ENCODE peak calls at places on chromosomes 16 and 17, in ten cellular contexts. Z, E, O, B, W, J, R, K, X and N are unnamed samples.

GRCh38 chr16:54545890-54546476 is 259.4 kb upstream of the IRX3 start:
- DNase-seq in O (no peak), E (no peak), Z (no peak), J (no peak), W (no peak), K (no peak), R (no peak), B (no peak), X (no peak), N (no peak)

GRCh38 chr17:31919802-31920525 is 16.8 kb upstream of the SUZ12 start:
- DNase-seq in B (no peak), K (no peak), J (no peak), X (no peak), R (no peak), W (peak), Z (peak), E (no peak), O (no peak), N (no peak)

GRCh38 chr16:77838597-77839255 is 50.4 kb downstream of the VAT1L start:
- DNase-seq in W (no peak), O (no peak), R (no peak), J (no peak), E (no peak), Z (no peak), X (no peak), B (no peak), K (no peak), N (no peak)

GRCh38 chr16:89049484-89050118 is 44.1 kb upstream of the ACSF3 start:
- DNase-seq in K (no peak), W (no peak), O (no peak), Z (no peak), B (no peak), J (no peak), E (no peak), X (peak), R (peak), N (no peak)

GRCh38 chr16:68272501-68273209 is 8.3 kb downstream of the SLC7A6 start:
- DNase-seq in W (no peak), X (no peak), B (no peak), R (no peak), E (peak), O (no peak), J (no peak), K (no peak), Z (no peak), N (no peak)

GRCh38 chr16:54374136-54374535 is 87.5 kb upstream of the IRX3 start:
- DNase-seq in B (no peak), W (peak), J (no peak), E (no peak), Z (no peak), K (peak), R (no peak), X (no peak), O (no peak), N (no peak)

GRCh38 chr16:84014570-84015327 is 27.8 kb downstream of the SLC38A8 start:
- DNase-seq in W (no peak), B (no peak), E (no peak), Z (no peak), J (no peak), R (no peak), O (no peak), X (no peak), K (no peak), N (no peak)

GRCh38 chr17:8384801-8385335 is 1.9 kb upstream of the RPL26 start:
- DNase-seq in W (peak), K (no peak), J (no peak), X (no peak), B (no peak), Z (peak), R (no peak), E (no peak), O (no peak), N (peak)

GRCh38 chr16:23469814-23470213 is 16.8 kb upstream of the COG7 start:
- DNase-seq in R (no peak), O (no peak), K (no peak), X (no peak), E (no peak), Z (peak), W (peak), J (no peak), B (no peak), N (no peak)

GRCh38 chr16:54504372-54504771 is 217.8 kb upstream of the IRX3 start:
- DNase-seq in O (no peak), B (peak), E (no peak), X (no peak), Z (no peak), J (no peak), K (no peak), W (no peak), R (no peak), N (no peak)

GRCh38 chr17:31443386-31443785 is 51.9 kb downstream of the RAB11FIP4 start:
- DNase-seq in B (no peak), K (no peak), X (no peak), Z (no peak), W (no peak), R (no peak), E (no peak), O (no peak), J (no peak), N (no peak)

GRCh38 chr17:67557921-67558320 is 159.8 kb upstream of the NOL11 start:
- DNase-seq in B (no peak), O (no peak), R (no peak), K (no peak), Z (peak), X (no peak), W (no peak), J (no peak), E (no peak), N (no peak)

GRCh38 chr16:28823291-28823718 is 506 bp downstream of the ATXN2L start:
- DNase-seq in J (no peak), R (no peak), E (no peak), Z (no peak), W (no peak), K (no peak), X (no peak), B (no peak), O (no peak), N (no peak)

GRCh38 chr16:55701442-55702319 is 45.9 kb downstream of the SLC6A2 start:
- DNase-seq in J (peak), R (peak), O (no peak), W (peak), K (peak), X (peak), Z (peak), B (peak), E (no peak), N (peak)

GRCh38 chr17:49224997-49225337 is 5.6 kb downstream of the PHOSPHO1 start:
- DNase-seq in X (no peak), R (no peak), K (no peak), B (no peak), J (no peak), Z (no peak), W (no peak), E (no peak), O (no peak), N (no peak)

GRCh38 chr17:82226170-82226808 is 2.6 kb upstream of the SLC16A3 start:
- DNase-seq in B (no peak), K (no peak), J (no peak), R (no peak), E (no peak), X (no peak), W (no peak), Z (no peak), O (no peak), N (no peak)

GRCh38 chr16:566475-567361 is at the start of gene NHLRC4:
- DNase-seq in E (no peak), O (no peak), R (peak), X (peak), Z (peak), K (no peak), B (peak), W (no peak), J (peak), N (peak)

GRCh38 chr17:75814021-75814395 is 29.4 kb downstream of the UNK start:
- DNase-seq in X (peak), B (no peak), W (no peak), K (no peak), E (no peak), O (no peak), J (no peak), Z (no peak), R (peak), N (no peak)

GRCh38 chr17:65817951-65818350 is 256.5 kb upstream of the AXIN2 start:
- DNase-seq in W (no peak), E (no peak), R (no peak), Z (no peak), O (no peak), B (no peak), K (no peak), J (no peak), X (no peak), N (no peak)

GRCh38 chr17:17750881-17751280 is 69.6 kb downstream of the RAI1 start:
- DNase-seq in R (no peak), W (no peak), Z (no peak), X (no peak), O (no peak), J (peak), B (no peak), E (peak), K (no peak), N (no peak)

GRCh38 chr17:57940653-57941329 is 14.4 kb downstream of the CUEDC1 start:
- DNase-seq in E (no peak), W (peak), X (peak), R (no peak), O (no peak), B (no peak), K (no peak), J (no peak), Z (no peak), N (no peak)

GRCh38 chr17:18855831-18856624 is 1.9 kb upstream of the PRPSAP2 start:
- DNase-seq in E (peak), B (peak), X (peak), K (peak), J (peak), O (peak), R (peak), Z (peak), W (peak), N (peak)

GRCh38 chr17:15882777-15883176 is 62.2 kb upstream of the ADORA2B start:
- DNase-seq in E (no peak), K (no peak), B (no peak), X (no peak), O (no peak), R (no peak), W (no peak), J (no peak), Z (no peak), N (no peak)

GRCh38 chr17:71472809-71473789 is 647.7 kb upstream of the SOX9 start:
- DNase-seq in W (peak), K (peak), O (no peak), J (peak), Z (peak), R (no peak), E (no peak), B (no peak), X (no peak), N (no peak)

GRCh38 chr16:57477531-57478202 is 8.6 kb downstream of the DOK4 start:
- DNase-seq in E (no peak), R (no peak), K (no peak), Z (no peak), J (no peak), O (no peak), W (no peak), B (no peak), X (no peak), N (no peak)

GRCh38 chr17:46764709-46765401 is 53.6 kb downstream of the WNT3 start:
- DNase-seq in K (peak), R (no peak), B (peak), E (no peak), J (no peak), O (no peak), Z (peak), W (peak), X (no peak), N (peak)

GRCh38 chr16:89562939-89563338 is 2.5 kb downstream of the RPL13 start:
- DNase-seq in W (no peak), Z (peak), J (no peak), K (no peak), O (no peak), E (no peak), X (no peak), R (no peak), B (no peak), N (no peak)

GRCh38 chr16:22183335-22183734 is 21.0 kb downstream of the SDR42E2 start:
- DNase-seq in X (no peak), J (no peak), W (no peak), Z (no peak), B (no peak), K (no peak), E (no peak), R (no peak), O (no peak), N (no peak)